ENCODE peak calls at places on chromosomes 6 and 20, in four cellular contexts. Q, G, S and H are unnamed samples.

GRCh38 chr6:128538763-128539162 is 18.4 kb upstream of the PTPRK start:
- DNase-seq in S (no peak), G (no peak), Q (no peak), H (peak; percentile 7)

GRCh38 chr6:21305827-21306469 is 287.6 kb upstream of the SOX4 start:
- DNase-seq in S (peak; percentile 33), G (peak; percentile 14), Q (no peak), H (peak; percentile 8)

GRCh38 chr20:19588731-19589130 is 169.3 kb upstream of the RIN2 start:
- DNase-seq in Q (no peak), G (peak; percentile 46), S (no peak), H (no peak)

GRCh38 chr6:36349240-36349639 is 12.6 kb upstream of the BNIP5 start:
- DNase-seq in G (no peak), Q (no peak), S (no peak), H (no peak)

GRCh38 chr6:139977887-139978332 is 603.5 kb upstream of the CITED2 start:
- DNase-seq in G (peak; percentile 81), S (no peak), Q (no peak), H (peak; percentile 58)

GRCh38 chr6:116190550-116190949 is 63.3 kb downstream of the TSPYL4 start:
- DNase-seq in S (no peak), Q (no peak), G (peak; percentile 78), H (peak; percentile 5)

GRCh38 chr6:155171109-155171746 is 92.6 kb upstream of the CLDN20 start:
- DNase-seq in Q (no peak), S (no peak), G (peak; percentile 98), H (peak; percentile 90)

GRCh38 chr6:15352884-15353283 is 107.0 kb downstream of the JARID2 start:
- DNase-seq in Q (no peak), G (peak; percentile 28), S (no peak), H (no peak)

GRCh38 chr6:142336787-142337186 is 35.0 kb downstream of the ADGRG6 start:
- DNase-seq in S (no peak), Q (no peak), G (no peak), H (no peak)

GRCh38 chr6:84123186-84123585 is 89.6 kb downstream of the MRAP2 start:
- DNase-seq in S (no peak), Q (no peak), G (no peak), H (no peak)

GRCh38 chr6:108114861-108115597 is 40.5 kb upstream of the OSTM1 start:
- DNase-seq in Q (peak; percentile 68), G (peak; percentile 73), S (peak; percentile 77), H (no peak)

GRCh38 chr20:20664795-20665194 is 47.6 kb downstream of the RALGAPA2 start:
- DNase-seq in G (peak; percentile 39), S (peak; percentile 77), Q (no peak), H (peak; percentile 22)

GRCh38 chr20:45128066-45128465 is 3.8 kb upstream of the WFDC12 start:
- DNase-seq in G (no peak), S (no peak), Q (no peak), H (peak; percentile 27)

GRCh38 chr6:99613398-99613704 is 6.7 kb downstream of the PRDM13 start:
- DNase-seq in S (peak; percentile 56), G (no peak), Q (peak; percentile 34), H (no peak)

GRCh38 chr20:44771172-44771535 is 25.5 kb downstream of the KCNK15 start:
- DNase-seq in S (no peak), Q (no peak), G (no peak), H (no peak)

GRCh38 chr6:69349776-69350175 is 447.0 kb downstream of the LMBRD1 start:
- DNase-seq in G (no peak), S (peak; percentile 80), Q (peak; percentile 26), H (no peak)

GRCh38 chr20:58637466-58638198 is 13.5 kb upstream of the STX16 start:
- DNase-seq in Q (no peak), G (no peak), S (no peak), H (no peak)

GRCh38 chr6:8315154-8315553 is 120.2 kb downstream of the SLC35B3 start:
- DNase-seq in G (no peak), S (no peak), Q (no peak), H (no peak)